ENCODE peak calls at places on chromosomes 7 and 10, in ten cellular contexts. E is heart right ventricle, W is ovary, T is SK-N-SH, X is cardiac muscle cell, J is foreskin fibroblast, B is AG04450, O is left ventricle myocardium inferior, Y is choroid plexus epithelial cell, S is breast epithelium. Z is an unnamed sample.

GRCh38 chr7:78499966-78500365 is 701.4 kb downstream of the PHTF2 start:
- DNase-seq in O (no peak), Y (peak), W (no peak), E (no peak), T (no peak), B (no peak), S (no peak), X (no peak), J (peak), Z (no peak)

GRCh38 chr10:98478430-98479222 is 31.9 kb upstream of the HPS1 start:
- DNase-seq in O (no peak), S (no peak), Y (peak), E (no peak), T (no peak), B (no peak), X (no peak), W (no peak), J (peak), Z (peak)

GRCh38 chr7:73741600-73741999 is 3.0 kb upstream of the ABHD11 start:
- DNase-seq in W (no peak), X (no peak), B (no peak), E (no peak), J (no peak), T (no peak), Y (no peak), S (no peak), O (no peak), Z (no peak)

GRCh38 chr10:119449760-119450461 is 92.6 kb downstream of the RGS10 start:
- DNase-seq in Y (peak), X (peak), T (no peak), E (no peak), S (peak), W (peak), J (peak), B (no peak), O (no peak), Z (peak)

GRCh38 chr7:25517906-25518305 is 289.6 kb upstream of the NPVF start:
- DNase-seq in O (no peak), B (no peak), S (no peak), W (no peak), T (no peak), X (no peak), Y (no peak), J (no peak), E (no peak), Z (no peak)

GRCh38 chr10:103685880-103686669 is 169.3 kb downstream of the SH3PXD2A start:
- DNase-seq in W (peak), X (peak), T (peak), S (peak), J (peak), O (peak), E (peak), Y (peak), B (no peak), Z (peak)

GRCh38 chr10:121648493-121648892 is 50.2 kb upstream of the FGFR2 start:
- DNase-seq in E (no peak), S (no peak), T (no peak), Y (no peak), W (no peak), O (no peak), J (no peak), X (no peak), B (no peak), Z (no peak)

GRCh38 chr10:77388571-77388970 is 249.0 kb downstream of the KCNMA1 start:
- DNase-seq in B (no peak), O (no peak), X (no peak), S (no peak), E (no peak), J (no peak), Y (no peak), W (no peak), T (no peak), Z (no peak)

GRCh38 chr10:102395677-102396197 is at the start of gene NFKB2:
- DNase-seq in J (no peak), Y (peak), X (no peak), W (no peak), S (no peak), B (no peak), E (no peak), T (peak), O (no peak), Z (no peak)

GRCh38 chr7:27466703-27467102 is 196.0 kb downstream of the HIBADH start:
- DNase-seq in J (no peak), W (no peak), B (no peak), O (no peak), S (no peak), X (no peak), E (no peak), Y (no peak), T (no peak), Z (no peak)

GRCh38 chr10:5975641-5976473 is 1.5 kb downstream of the IL15RA start:
- DNase-seq in W (no peak), S (no peak), O (peak), E (peak), X (peak), B (no peak), T (no peak), Y (peak), J (peak), Z (peak)

GRCh38 chr10:5976689-5977470 is 463 bp downstream of the IL15RA start:
- DNase-seq in B (no peak), X (peak), T (no peak), Y (peak), J (peak), W (peak), O (peak), S (no peak), E (peak), Z (peak)

GRCh38 chr10:5981529-5981928 is 4.2 kb upstream of the IL15RA start:
- DNase-seq in T (no peak), W (no peak), O (no peak), X (no peak), E (no peak), J (no peak), S (no peak), B (no peak), Y (no peak), Z (no peak)

GRCh38 chr10:5973069-5973468 is 4.3 kb downstream of the IL15RA start:
- DNase-seq in J (no peak), E (no peak), S (no peak), Y (no peak), W (no peak), X (no peak), T (no peak), O (no peak), B (no peak), Z (no peak)

GRCh38 chr10:5977471-5978370 is at the start of gene IL15RA:
- DNase-seq in Y (peak), T (peak), E (peak), X (peak), W (peak), J (peak), O (peak), B (no peak), S (peak), Z (peak)
- TF ChIP-seq CTCF in Y (no peak), T (no peak), E (no peak), X (no peak), W (peak), J (no peak), O (peak), B (no peak), S (no peak), Z (no peak)

DNA sequence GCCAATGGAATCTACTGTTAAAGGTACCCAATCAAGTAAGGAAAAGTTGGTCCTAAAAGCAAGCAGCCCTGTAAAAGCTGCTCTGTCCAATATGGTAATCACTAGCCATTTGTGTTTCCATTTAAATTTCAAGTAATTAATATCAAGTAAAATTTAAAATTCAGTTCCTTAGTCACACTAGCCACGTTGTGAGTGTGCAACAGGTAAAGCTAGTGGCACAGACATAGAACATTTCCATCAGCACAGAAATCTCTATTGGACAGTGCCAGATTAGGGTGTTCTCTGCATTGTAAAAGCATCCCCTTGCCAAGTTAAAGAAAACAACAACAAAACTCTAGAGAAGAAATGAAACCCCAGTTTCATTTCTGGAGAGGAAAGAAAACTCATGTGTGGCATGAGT is 4.4 kb downstream of the CAV1 start:
- DNase-seq in E (no peak), B (no peak), J (no peak), S (no peak), W (no peak), Y (no peak), T (no peak), O (no peak), X (no peak), Z (no peak)
- H3K4me3 ChIP-seq in E (peak), B (peak), J (peak), S (peak), W (peak), Y (no peak), T (peak), O (peak), X (no peak), Z (no peak)

DNA sequence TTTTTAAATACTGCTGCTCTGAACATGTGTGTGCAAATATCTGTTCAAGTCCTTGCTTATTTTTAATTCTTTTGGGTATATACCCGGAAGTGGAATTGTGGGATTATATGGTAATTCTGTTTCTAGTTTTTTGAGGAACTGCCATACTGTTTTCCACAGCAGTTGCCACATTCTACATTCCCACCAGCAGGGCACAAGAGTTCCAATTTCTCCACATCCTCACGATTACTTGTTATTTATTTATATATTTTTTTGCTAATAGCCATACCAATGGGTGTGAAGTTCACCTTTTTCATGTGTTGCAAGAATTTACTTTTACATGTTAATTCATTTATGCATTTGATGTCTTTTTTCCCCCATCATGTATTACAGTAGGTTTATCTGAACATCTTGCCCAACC is 79.6 kb upstream of the CXCL12 start:
- DNase-seq in X (no peak), E (no peak), J (no peak), B (no peak), Y (no peak), S (no peak), W (no peak), O (no peak), T (no peak), Z (no peak)
- TF ChIP-seq CTCF in X (peak), E (no peak), J (no peak), B (peak), Y (peak), S (no peak), W (no peak), O (no peak), T (peak), Z (peak)

DNA sequence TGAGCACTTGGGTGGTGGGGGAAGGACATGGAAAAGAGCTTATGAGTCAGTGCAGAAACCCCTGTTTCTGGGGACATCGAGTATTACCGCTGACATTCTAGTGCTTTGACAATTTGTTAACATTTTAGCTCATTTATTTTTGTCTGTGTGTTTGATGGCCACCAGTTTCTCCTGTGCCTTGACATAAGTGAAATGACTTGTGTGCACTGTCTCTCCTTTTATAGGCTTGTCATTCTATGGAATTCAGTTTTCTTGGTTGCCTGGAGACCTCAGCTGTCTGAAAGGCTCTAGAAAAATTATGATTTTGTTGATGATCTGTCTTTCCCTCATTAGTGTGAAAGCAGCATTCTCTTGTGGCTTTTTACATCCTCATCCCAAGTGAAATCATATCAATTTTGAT is 190.0 kb upstream of the SMIM30 start:
- DNase-seq in O (no peak), J (no peak), Y (no peak), X (no peak), W (no peak), E (no peak), S (no peak), T (no peak), B (no peak), Z (no peak)
- H3K4me3 ChIP-seq in O (no peak), J (no peak), Y (no peak), X (no peak), W (no peak), E (no peak), S (no peak), T (no peak), B (no peak), Z (no peak)

Z was measured in fibroblast of pulmonary artery.